ENCODE peak calls at places on chromosomes 6 and 20, in nine cellular contexts. Z, B, C, U, M, S, H, J and X are unnamed samples.

GRCh38 chr20:32678948-32679347 is 5.2 kb upstream of the C20orf203 start:
- DNase-seq in Z (no peak), B (no peak), C (no peak), U (peak), M (no peak), S (no peak), H (no peak), J (peak), X (no peak)

GRCh38 chr20:57468523-57469417 is 56.2 kb downstream of the CTCFL start:
- DNase-seq in Z (no peak), B (no peak), C (peak), U (no peak), M (no peak), S (no peak), H (no peak), J (no peak), X (no peak)

GRCh38 chr6:27795697-27796494 is 116.3 kb downstream of the OR2B2 start:
- DNase-seq in Z (peak), B (peak), C (no peak), U (no peak), M (peak), S (peak), H (peak), J (peak), X (peak)

GRCh38 chr6:108635505-108636226 is 74.9 kb downstream of the FOXO3 start:
- DNase-seq in Z (no peak), B (no peak), C (no peak), U (no peak), M (peak), S (peak), H (no peak), J (no peak), X (peak)

GRCh38 chr6:163180874-163181541 is 233.5 kb upstream of the QKI start:
- DNase-seq in Z (no peak), B (no peak), C (no peak), U (peak), M (no peak), S (no peak), H (no peak), J (peak), X (no peak)

GRCh38 chr6:37134622-37135191 is 35.2 kb upstream of the PIM1 start:
- DNase-seq in Z (no peak), B (no peak), C (no peak), U (no peak), M (no peak), S (peak), H (peak), J (no peak), X (peak)

GRCh38 chr20:38723069-38723981 is 961 bp upstream of the SLC32A1 start:
- DNase-seq in Z (no peak), B (no peak), C (no peak), U (no peak), M (no peak), S (no peak), H (no peak), J (no peak), X (no peak)

GRCh38 chr20:36093025-36093803 is 61.3 kb upstream of the EPB41L1 start:
- DNase-seq in Z (no peak), B (no peak), C (peak), U (peak), M (peak), S (peak), H (peak), J (no peak), X (no peak)

GRCh38 chr6:41587223-41587879 is 41.2 kb downstream of the FOXP4 start:
- DNase-seq in Z (no peak), B (no peak), C (no peak), U (no peak), M (no peak), S (no peak), H (no peak), J (no peak), X (no peak)

GRCh38 chr6:151370509-151371078 is 20.8 kb downstream of the ZBTB2 start:
- DNase-seq in Z (no peak), B (no peak), C (no peak), U (no peak), M (no peak), S (no peak), H (no peak), J (no peak), X (no peak)

GRCh38 chr6:155108070-155108815 is 113.1 kb downstream of the TIAM2 start:
- DNase-seq in Z (no peak), B (no peak), C (no peak), U (no peak), M (no peak), S (no peak), H (no peak), J (no peak), X (no peak)

GRCh38 chr20:16801919-16802651 is 53.9 kb downstream of the OTOR start:
- DNase-seq in Z (no peak), B (peak), C (no peak), U (peak), M (peak), S (peak), H (peak), J (peak), X (no peak)

GRCh38 chr6:74451953-74452352 is 753.9 kb downstream of the COL12A1 start:
- DNase-seq in Z (no peak), B (no peak), C (no peak), U (no peak), M (no peak), S (no peak), H (no peak), J (no peak), X (no peak)

GRCh38 chr20:57632286-57632685 is 12.1 kb upstream of the ZBP1 start:
- DNase-seq in Z (no peak), B (no peak), C (no peak), U (no peak), M (no peak), S (no peak), H (no peak), J (no peak), X (no peak)

GRCh38 chr6:37538107-37538506 is 38.4 kb upstream of the CCDC167 start:
- DNase-seq in Z (no peak), B (no peak), C (no peak), U (no peak), M (no peak), S (no peak), H (no peak), J (no peak), X (no peak)

GRCh38 chr6:13554929-13555333 is 19.5 kb upstream of the SIRT5 start:
- DNase-seq in Z (no peak), B (no peak), C (no peak), U (peak), M (no peak), S (no peak), H (no peak), J (no peak), X (no peak)

GRCh38 chr20:9467995-9468394 is 46.4 kb upstream of the LAMP5 start:
- DNase-seq in Z (no peak), B (peak), C (no peak), U (no peak), M (no peak), S (no peak), H (no peak), J (no peak), X (no peak)

GRCh38 chr6:24775520-24776058 is 852 bp downstream of the GMNN start:
- DNase-seq in Z (no peak), B (no peak), C (no peak), U (no peak), M (peak), S (peak), H (no peak), J (no peak), X (peak)